ENCODE peak calls at places on chromosome X, in four cellular contexts. F, W, S and T are unnamed samples. For H3K9me1, the result is how much of the 10 kb centered on the place peaks cover.

GRCh38 chrX:49166914-49167739 is 4.6 kb downstream of the MAGIX start:
- DNase-seq in W (peak), S (peak), F (peak), T (peak)

GRCh38 chrX:137354851-137355250 is 211.1 kb upstream of the ZIC3 start:
- DNase-seq in F (no peak), S (no peak), W (no peak), T (no peak)

GRCh38 chrX:41245641-41246040 is 88.3 kb upstream of the DDX3X start:
- DNase-seq in F (no peak), W (no peak), S (no peak), T (no peak)

GRCh38 chrX:139207655-139208054 is 322.9 kb upstream of the F9 start:
- DNase-seq in S (no peak), F (no peak), W (peak), T (no peak)

GRCh38 chrX:19386679-19387078 is 43.0 kb downstream of the PDHA1 start:
- DNase-seq in F (no peak), S (no peak), W (no peak), T (no peak)

GRCh38 chrX:53950130-53950733 is 94.0 kb downstream of the PHF8 start:
- DNase-seq in S (no peak), F (no peak), W (no peak), T (no peak)

GRCh38 chrX:68508799-68509198 is 9.9 kb downstream of the YIPF6 start:
- DNase-seq in S (peak), W (peak), F (no peak), T (no peak)

GRCh38 chrX:17039826-17040225 is 93.4 kb downstream of the REPS2 start:
- DNase-seq in W (no peak), S (no peak), F (no peak), T (peak)

GRCh38 chrX:117959045-117959444 is 157.6 kb downstream of the KLHL13 start:
- DNase-seq in F (no peak), W (no peak), S (no peak), T (no peak)

GRCh38 chrX:14801136-14801535 is 71.7 kb downstream of the FANCB start:
- DNase-seq in S (no peak), F (peak), W (no peak), T (peak)

GRCh38 chrX:77776648-77777047 is 9.4 kb downstream of the ATRX start:
- DNase-seq in W (no peak), F (no peak), S (no peak), T (no peak)

GRCh38 chrX:107710617-107711391 is 64.8 kb downstream of the TSC22D3 start:
- DNase-seq in F (no peak), W (peak), S (peak), T (peak)

DNA sequence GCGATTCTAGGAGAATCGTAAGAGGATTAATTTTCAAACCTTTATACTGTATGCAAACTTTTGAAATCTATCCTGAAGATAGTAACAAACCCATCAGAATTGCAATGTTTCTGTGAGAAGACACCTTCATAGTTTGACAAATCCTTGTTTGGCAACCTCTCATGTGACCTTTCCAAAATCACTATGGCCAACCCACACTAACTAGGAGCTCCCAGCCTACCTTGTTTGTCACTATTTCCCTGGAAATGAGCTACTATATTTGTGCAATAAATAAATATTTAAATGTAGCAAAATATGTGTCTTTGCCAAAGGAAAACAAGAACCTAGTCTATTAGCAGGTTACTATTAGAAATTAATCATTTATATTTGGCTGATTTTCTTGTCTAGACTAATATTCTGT is 173.7 kb downstream of the PPP1R2C start:
- DNase-seq in S (no peak), W (no peak), F (no peak), T (no peak)
- H3K9me1 ChIP-seq in S (under half), W (under half), F (under half), T (under half)

GRCh38 chrX:1486749-1487361 is 34.1 kb upstream of the ASMTL start:
- DNase-seq in S (no peak), W (no peak), F (no peak), T (no peak)
- H2AFZ ChIP-seq in S (peak), W (peak), F (no peak), T (no peak)

DNA sequence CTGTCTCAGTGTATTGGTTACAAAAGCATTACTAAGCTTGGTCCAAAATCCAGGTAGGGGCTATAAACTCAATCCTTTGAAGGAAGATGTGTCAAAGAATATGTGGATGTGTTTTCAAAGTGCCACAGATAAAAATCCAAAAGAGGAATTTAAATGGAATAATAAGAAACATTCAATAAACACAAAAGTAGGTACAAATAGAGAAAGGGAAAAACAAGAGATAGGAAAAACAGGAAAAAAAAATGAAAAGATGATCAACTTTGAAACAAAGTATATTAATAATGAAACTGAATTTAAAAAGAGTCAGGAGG is 64.0 kb downstream of the PPP4R3C start:
- DNase-seq in W (no peak), F (no peak), S (no peak), T (no peak)
- H3K9me1 ChIP-seq in W (under half), F (under half), S (under half), T (under half)

GRCh38 chrX:38806875-38807601 is 5.8 kb downstream of the MID1IP1 start:
- DNase-seq in S (no peak), W (no peak), F (no peak), T (no peak)

GRCh38 chrX:38817004-38817703 is 15.9 kb downstream of the MID1IP1 start:
- DNase-seq in W (peak), S (peak), F (no peak), T (peak)

GRCh38 chrX:38816158-38816557 is 14.9 kb downstream of the MID1IP1 start:
- DNase-seq in F (no peak), W (no peak), S (no peak), T (no peak)

GRCh38 chrX:38807873-38808272 is 6.6 kb downstream of the MID1IP1 start:
- DNase-seq in F (no peak), W (no peak), S (no peak), T (no peak)

DNA sequence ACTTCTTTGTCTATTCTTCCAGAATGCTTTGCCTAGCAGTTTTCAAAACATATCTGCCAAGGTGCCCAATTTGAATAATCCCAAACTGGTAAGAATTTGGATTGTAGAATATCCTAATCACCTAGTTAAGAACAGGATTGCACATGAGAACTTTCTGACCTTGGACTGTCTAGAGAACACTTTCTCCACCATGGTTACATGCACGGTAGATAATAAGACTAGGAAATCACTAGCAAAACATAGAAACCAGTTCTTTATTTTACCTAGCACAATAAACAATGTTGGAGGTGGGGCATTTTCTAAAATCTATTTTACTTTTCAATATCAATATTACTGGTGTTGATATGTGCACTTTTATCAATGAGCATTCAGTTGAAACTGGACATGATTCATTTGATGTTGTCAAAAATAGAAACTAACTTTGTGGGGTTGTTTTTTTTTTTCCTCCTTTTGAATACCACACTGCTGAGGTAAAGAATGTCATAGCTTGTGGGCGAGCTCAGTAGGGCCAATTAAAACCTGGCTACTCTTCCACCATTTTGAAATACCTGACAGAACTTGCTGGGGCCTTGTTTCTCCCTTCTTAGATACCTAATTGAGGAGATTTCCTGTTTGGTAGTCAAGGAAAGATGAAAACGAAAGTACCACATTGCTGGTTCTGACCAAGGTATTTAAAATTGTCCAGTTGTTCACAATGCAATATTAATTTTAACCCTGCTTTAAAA is 10.4 kb downstream of the MID1IP1 start:
- DNase-seq in S (no peak), F (no peak), W (no peak), T (no peak)
- H2AFZ ChIP-seq in S (no peak), F (no peak), W (peak), T (no peak)

GRCh38 chrX:150421816-150422215 is 58.7 kb downstream of the MAMLD1 start:
- DNase-seq in F (no peak), S (no peak), W (no peak), T (peak)
- H3K9me1 ChIP-seq in F (under half), S (under half), W (under half), T (under half)

GRCh38 chrX:115372026-115372610 is 82.6 kb downstream of the LUZP4 start:
- DNase-seq in F (no peak), S (peak), W (no peak), T (peak)
- H2AFZ ChIP-seq in F (peak), S (peak), W (no peak), T (no peak)

DNA sequence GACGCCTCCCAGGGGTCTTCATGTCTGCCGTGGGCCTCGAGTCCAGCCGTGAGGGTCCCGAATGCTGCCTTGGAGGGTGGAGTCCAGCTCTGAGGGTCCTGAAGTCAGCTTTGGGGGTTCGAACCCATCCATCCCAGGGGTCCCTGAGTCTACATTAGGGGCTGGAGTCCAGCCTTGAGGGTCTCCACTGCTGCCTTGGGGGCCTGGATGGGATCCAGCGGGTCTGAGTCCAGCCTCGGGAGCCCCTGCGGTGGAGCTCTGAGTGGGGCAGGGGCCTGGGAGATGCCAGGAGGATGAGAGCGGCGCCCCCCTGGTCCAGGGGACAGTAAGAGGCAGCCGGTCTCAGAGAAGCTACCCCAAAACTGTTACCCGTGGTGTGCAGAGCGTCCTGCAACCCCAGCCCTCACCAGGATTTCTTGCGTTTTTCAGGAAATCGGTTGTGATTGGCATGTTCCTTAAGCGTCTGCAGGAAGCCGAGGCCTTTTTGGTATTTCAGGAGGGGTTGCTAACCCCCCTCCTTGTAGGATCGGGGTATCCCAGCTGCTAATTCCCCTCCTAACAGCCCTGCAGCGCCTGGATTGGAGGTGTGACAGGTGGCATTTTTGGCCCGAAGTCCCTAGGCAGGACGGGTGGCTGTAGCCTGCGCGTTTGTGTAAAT is 1.7 kb upstream of the GTPBP6 start:
- DNase-seq in S (peak), W (no peak), F (no peak), T (peak)
- H3K9me1 ChIP-seq in S (under half), W (under half), F (under half), T (under half)

DNA sequence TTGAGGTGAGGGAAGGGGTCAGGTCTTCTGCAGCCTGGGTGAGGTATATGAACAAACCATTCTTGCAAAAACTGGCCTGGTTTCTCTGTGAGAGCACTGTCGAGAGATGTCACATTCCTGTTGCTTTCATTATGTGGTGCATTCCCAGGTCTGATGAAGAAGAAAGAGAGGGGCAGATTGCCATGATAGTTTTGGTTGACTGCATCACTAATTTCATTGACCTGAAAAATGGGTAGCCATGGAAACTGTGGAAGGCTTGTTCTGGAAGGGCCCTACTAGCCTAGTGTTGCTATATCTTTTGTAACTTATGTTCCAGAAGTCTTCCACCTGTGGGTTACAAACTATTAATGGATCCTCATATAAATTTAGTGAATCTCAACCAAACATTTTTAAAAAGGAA is 32.9 kb upstream of the CYBB start:
- DNase-seq in S (no peak), F (no peak), W (no peak), T (no peak)
- H2AFZ ChIP-seq in S (no peak), F (no peak), W (no peak), T (no peak)

DNA sequence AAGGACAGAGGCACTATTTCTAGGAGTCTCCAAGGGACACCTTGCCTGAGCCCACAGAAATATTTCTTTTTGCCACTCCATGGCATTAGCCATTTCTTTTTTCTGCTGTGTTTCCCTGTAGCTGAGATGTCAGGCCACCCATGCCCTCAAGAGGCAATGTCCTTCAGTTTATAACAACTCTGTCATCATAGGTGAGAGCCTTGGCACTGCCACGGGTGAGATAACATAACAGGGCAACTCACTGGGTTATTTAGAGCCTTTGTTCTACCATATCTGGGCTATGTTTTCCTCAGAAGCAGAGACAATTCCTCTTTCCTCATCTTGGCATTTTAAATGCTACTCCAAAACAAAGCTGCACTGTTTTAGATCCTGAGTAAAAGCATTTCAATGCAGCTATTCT is 99.9 kb upstream of the MAOA start:
- DNase-seq in F (no peak), W (no peak), S (no peak), T (no peak)
- H3K9me1 ChIP-seq in F (under half), W (under half), S (under half), T (under half)